ENCODE peak calls at places on chromosomes 13 and 19, in five cellular contexts. R is fibroblast of mammary gland, U is cortex of kidney, O is T-helper 9 cell, Q is amniotic epithelial cell. J is an unnamed sample.
A peak's percentile ranks its signal among the peaks of the same experiment; 100 is the strongest.

GRCh38 chr13:100382787-100383186 is 205.8 kb downstream of the GGACT start:
- DNase-seq in O (no peak), U (no peak), R (peak; percentile 72), Q (peak; percentile 51), J (no peak)

GRCh38 chr13:27638521-27638920 is 16.8 kb downstream of the POLR1D start:
- DNase-seq in O (no peak), U (no peak), R (peak; percentile 36), Q (peak; percentile 87), J (no peak)

GRCh38 chr13:73870036-73870741 is 264.0 kb downstream of the KLF12 start:
- DNase-seq in Q (peak; percentile 94), R (peak; percentile 86), O (no peak), U (no peak), J (no peak)

GRCh38 chr13:102286326-102286725 is 115.5 kb downstream of the FGF14 start:
- DNase-seq in Q (peak; percentile 98), O (no peak), R (peak; percentile 99), U (no peak), J (no peak)

GRCh38 chr13:33228645-33229445 is 56.7 kb downstream of the STARD13 start:
- DNase-seq in R (peak; percentile 88), Q (peak; percentile 57), O (no peak), U (no peak), J (no peak)

GRCh38 chr19:374183-374885 is 29.7 kb upstream of the MIER2 start:
- DNase-seq in O (no peak), U (no peak), R (no peak), Q (no peak), J (no peak)

GRCh38 chr19:49816616-49817015 is 1.5 kb upstream of the MED25 start:
- DNase-seq in R (no peak), U (no peak), Q (no peak), O (no peak), J (no peak)

GRCh38 chr13:94309997-94310842 is 169.3 kb downstream of the DCT start:
- DNase-seq in R (peak; percentile 94), U (no peak), O (no peak), Q (peak; percentile 95), J (no peak)

GRCh38 chr19:41367848-41368301 is 3.9 kb upstream of the B9D2 start:
- DNase-seq in U (no peak), R (peak; percentile 93), Q (peak; percentile 98), O (no peak), J (no peak)